ENCODE peak calls at places on chromosome 21, in ten cellular contexts. One of them, this sample, is unnamed.
A peak's percentile ranks its signal among the peaks of the same experiment; 100 is the strongest.

GRCh38 chr21:44089001-44089911 is 17.9 kb upstream of the PWP2 start:
- DNase-seq in NCI-H1092 treated with DMSO at 0.1 percent for 48 hours: no peak
- DNase-seq in central memory CD4-positive, alpha-beta T cell: peak; percentile 73
- DNase-seq in LoVo: no peak
- DNase-seq in foreskin fibroblast: no peak
- DNase-seq in CD4-positive, CD25-positive, alpha-beta regulatory T cell: peak; percentile 31
- DNase-seq in EH: no peak
- DNase-seq in HS-5: no peak
- DNase-seq in brain microvascular endothelial cell: no peak
- DNase-seq in mucosa of descending colon: peak; percentile 81
- DNase-seq in this sample: peak; percentile 12

GRCh38 chr21:38979271-38980196 is 173.8 kb downstream of the ETS2 start:
- DNase-seq in mucosa of descending colon: no peak
- DNase-seq in CD4-positive, CD25-positive, alpha-beta regulatory T cell: no peak
- DNase-seq in central memory CD4-positive, alpha-beta T cell: no peak
- DNase-seq in HS-5: no peak
- DNase-seq in brain microvascular endothelial cell: no peak
- DNase-seq in foreskin fibroblast: no peak
- DNase-seq in EH: peak; percentile 50
- DNase-seq in NCI-H1092 treated with DMSO at 0.1 percent for 48 hours: no peak
- DNase-seq in LoVo: no peak
- DNase-seq in this sample: no peak

GRCh38 chr21:41917531-41917930 is 36.3 kb downstream of the C2CD2 start:
- DNase-seq in NCI-H1092 treated with DMSO at 0.1 percent for 48 hours: no peak
- DNase-seq in LoVo: no peak
- DNase-seq in foreskin fibroblast: no peak
- DNase-seq in central memory CD4-positive, alpha-beta T cell: no peak
- DNase-seq in EH: no peak
- DNase-seq in mucosa of descending colon: no peak
- DNase-seq in HS-5: no peak
- DNase-seq in CD4-positive, CD25-positive, alpha-beta regulatory T cell: no peak
- DNase-seq in brain microvascular endothelial cell: no peak
- DNase-seq in this sample: no peak

GRCh38 chr21:43733529-43734071 is 14.7 kb downstream of the PDXK start:
- DNase-seq in brain microvascular endothelial cell: no peak
- DNase-seq in central memory CD4-positive, alpha-beta T cell: no peak
- DNase-seq in CD4-positive, CD25-positive, alpha-beta regulatory T cell: no peak
- DNase-seq in LoVo: no peak
- DNase-seq in foreskin fibroblast: peak; percentile 61
- DNase-seq in HS-5: no peak
- DNase-seq in EH: peak; percentile 57
- DNase-seq in NCI-H1092 treated with DMSO at 0.1 percent for 48 hours: no peak
- DNase-seq in mucosa of descending colon: no peak
- DNase-seq in this sample: peak; percentile 59

GRCh38 chr21:41777934-41778815 is 11.3 kb upstream of the RIPK4 start:
- DNase-seq in HS-5: peak; percentile 39
- DNase-seq in mucosa of descending colon: no peak
- DNase-seq in central memory CD4-positive, alpha-beta T cell: no peak
- DNase-seq in EH: peak; percentile 91
- DNase-seq in NCI-H1092 treated with DMSO at 0.1 percent for 48 hours: peak; percentile 57
- DNase-seq in LoVo: peak; percentile 88
- DNase-seq in CD4-positive, CD25-positive, alpha-beta regulatory T cell: no peak
- DNase-seq in foreskin fibroblast: peak; percentile 78
- DNase-seq in brain microvascular endothelial cell: peak; percentile 73
- DNase-seq in this sample: peak; percentile 90

GRCh38 chr21:43716376-43717165 is 2.4 kb upstream of the PDXK start:
- DNase-seq in mucosa of descending colon: peak; percentile 44
- DNase-seq in LoVo: no peak
- DNase-seq in NCI-H1092 treated with DMSO at 0.1 percent for 48 hours: no peak
- DNase-seq in CD4-positive, CD25-positive, alpha-beta regulatory T cell: no peak
- DNase-seq in HS-5: no peak
- DNase-seq in foreskin fibroblast: no peak
- DNase-seq in central memory CD4-positive, alpha-beta T cell: no peak
- DNase-seq in brain microvascular endothelial cell: no peak
- DNase-seq in EH: peak; percentile 70
- DNase-seq in this sample: no peak

GRCh38 chr21:29265690-29266479 is 32.8 kb upstream of the BACH1 start:
- DNase-seq in LoVo: no peak
- DNase-seq in NCI-H1092 treated with DMSO at 0.1 percent for 48 hours: no peak
- DNase-seq in foreskin fibroblast: no peak
- DNase-seq in CD4-positive, CD25-positive, alpha-beta regulatory T cell: no peak
- DNase-seq in central memory CD4-positive, alpha-beta T cell: no peak
- DNase-seq in mucosa of descending colon: no peak
- DNase-seq in HS-5: no peak
- DNase-seq in EH: peak; percentile 40
- DNase-seq in brain microvascular endothelial cell: peak; percentile 20
- DNase-seq in this sample: no peak

GRCh38 chr21:26077523-26077922 is 93.0 kb downstream of the APP start:
- DNase-seq in foreskin fibroblast: no peak
- DNase-seq in brain microvascular endothelial cell: no peak
- DNase-seq in CD4-positive, CD25-positive, alpha-beta regulatory T cell: no peak
- DNase-seq in LoVo: no peak
- DNase-seq in HS-5: no peak
- DNase-seq in NCI-H1092 treated with DMSO at 0.1 percent for 48 hours: no peak
- DNase-seq in mucosa of descending colon: no peak
- DNase-seq in central memory CD4-positive, alpha-beta T cell: no peak
- DNase-seq in EH: no peak
- DNase-seq in this sample: no peak

GRCh38 chr21:16305686-16306085 is 575.9 kb downstream of the USP25 start:
- DNase-seq in CD4-positive, CD25-positive, alpha-beta regulatory T cell: no peak
- DNase-seq in NCI-H1092 treated with DMSO at 0.1 percent for 48 hours: peak; percentile 36
- DNase-seq in brain microvascular endothelial cell: peak; percentile 18
- DNase-seq in central memory CD4-positive, alpha-beta T cell: no peak
- DNase-seq in LoVo: no peak
- DNase-seq in HS-5: no peak
- DNase-seq in mucosa of descending colon: no peak
- DNase-seq in EH: no peak
- DNase-seq in foreskin fibroblast: no peak
- DNase-seq in this sample: peak; percentile 32

GRCh38 chr21:39386899-39387298 is 38.0 kb upstream of the HMGN1 start:
- DNase-seq in foreskin fibroblast: no peak
- DNase-seq in NCI-H1092 treated with DMSO at 0.1 percent for 48 hours: no peak
- DNase-seq in EH: no peak
- DNase-seq in LoVo: no peak
- DNase-seq in CD4-positive, CD25-positive, alpha-beta regulatory T cell: no peak
- DNase-seq in mucosa of descending colon: no peak
- DNase-seq in HS-5: no peak
- DNase-seq in brain microvascular endothelial cell: no peak
- DNase-seq in central memory CD4-positive, alpha-beta T cell: no peak
- DNase-seq in this sample: no peak

GRCh38 chr21:33908760-33909159 is 6.8 kb downstream of the ATP5PO start:
- DNase-seq in brain microvascular endothelial cell: no peak
- DNase-seq in foreskin fibroblast: no peak
- DNase-seq in mucosa of descending colon: no peak
- DNase-seq in LoVo: no peak
- DNase-seq in CD4-positive, CD25-positive, alpha-beta regulatory T cell: no peak
- DNase-seq in HS-5: no peak
- DNase-seq in EH: no peak
- DNase-seq in central memory CD4-positive, alpha-beta T cell: no peak
- DNase-seq in NCI-H1092 treated with DMSO at 0.1 percent for 48 hours: no peak
- DNase-seq in this sample: no peak

GRCh38 chr21:14581902-14582457 is 35.9 kb upstream of the SAMSN1 start:
- DNase-seq in CD4-positive, CD25-positive, alpha-beta regulatory T cell: no peak
- DNase-seq in brain microvascular endothelial cell: no peak
- DNase-seq in foreskin fibroblast: no peak
- DNase-seq in central memory CD4-positive, alpha-beta T cell: peak; percentile 55
- DNase-seq in HS-5: no peak
- DNase-seq in NCI-H1092 treated with DMSO at 0.1 percent for 48 hours: no peak
- DNase-seq in mucosa of descending colon: no peak
- DNase-seq in LoVo: no peak
- DNase-seq in EH: no peak
- DNase-seq in this sample: no peak

GRCh38 chr21:15967661-15968060 is 237.9 kb downstream of the USP25 start:
- DNase-seq in central memory CD4-positive, alpha-beta T cell: no peak
- DNase-seq in foreskin fibroblast: peak; percentile 3
- DNase-seq in mucosa of descending colon: no peak
- DNase-seq in HS-5: peak; percentile 11
- DNase-seq in LoVo: peak; percentile 15
- DNase-seq in CD4-positive, CD25-positive, alpha-beta regulatory T cell: no peak
- DNase-seq in NCI-H1092 treated with DMSO at 0.1 percent for 48 hours: no peak
- DNase-seq in brain microvascular endothelial cell: peak; percentile 11
- DNase-seq in EH: peak; percentile 29
- DNase-seq in this sample: no peak

GRCh38 chr21:31444061-31444460 is 100.0 kb upstream of the TIAM1 start:
- DNase-seq in foreskin fibroblast: no peak
- DNase-seq in EH: no peak
- DNase-seq in CD4-positive, CD25-positive, alpha-beta regulatory T cell: no peak
- DNase-seq in mucosa of descending colon: no peak
- DNase-seq in brain microvascular endothelial cell: no peak
- DNase-seq in NCI-H1092 treated with DMSO at 0.1 percent for 48 hours: no peak
- DNase-seq in LoVo: no peak
- DNase-seq in HS-5: peak; percentile 22
- DNase-seq in central memory CD4-positive, alpha-beta T cell: no peak
- DNase-seq in this sample: no peak

GRCh38 chr21:31530918-31531705 is 128.4 kb upstream of the SOD1 start:
- DNase-seq in central memory CD4-positive, alpha-beta T cell: no peak
- DNase-seq in CD4-positive, CD25-positive, alpha-beta regulatory T cell: no peak
- DNase-seq in LoVo: peak; percentile 18
- DNase-seq in NCI-H1092 treated with DMSO at 0.1 percent for 48 hours: peak; percentile 99
- DNase-seq in EH: no peak
- DNase-seq in foreskin fibroblast: no peak
- DNase-seq in HS-5: no peak
- DNase-seq in mucosa of descending colon: peak; percentile 74
- DNase-seq in brain microvascular endothelial cell: no peak
- DNase-seq in this sample: peak; percentile 50

GRCh38 chr21:46226920-46227599 is 1.5 kb downstream of the LSS start:
- DNase-seq in NCI-H1092 treated with DMSO at 0.1 percent for 48 hours: no peak
- DNase-seq in HS-5: peak; percentile 31
- DNase-seq in mucosa of descending colon: no peak
- DNase-seq in foreskin fibroblast: no peak
- DNase-seq in EH: peak; percentile 31
- DNase-seq in brain microvascular endothelial cell: peak; percentile 16
- DNase-seq in CD4-positive, CD25-positive, alpha-beta regulatory T cell: no peak
- DNase-seq in LoVo: no peak
- DNase-seq in central memory CD4-positive, alpha-beta T cell: no peak
- DNase-seq in this sample: peak; percentile 40

GRCh38 chr21:14614287-14614686 is 68.2 kb upstream of the SAMSN1 start:
- DNase-seq in HS-5: no peak
- DNase-seq in brain microvascular endothelial cell: no peak
- DNase-seq in central memory CD4-positive, alpha-beta T cell: no peak
- DNase-seq in mucosa of descending colon: no peak
- DNase-seq in LoVo: no peak
- DNase-seq in foreskin fibroblast: no peak
- DNase-seq in NCI-H1092 treated with DMSO at 0.1 percent for 48 hours: no peak
- DNase-seq in CD4-positive, CD25-positive, alpha-beta regulatory T cell: no peak
- DNase-seq in EH: no peak
- DNase-seq in this sample: no peak

GRCh38 chr21:45226540-45227326 is 61.0 kb downstream of the POFUT2 start:
- DNase-seq in EH: peak; percentile 43
- DNase-seq in brain microvascular endothelial cell: no peak
- DNase-seq in HS-5: peak; percentile 9
- DNase-seq in mucosa of descending colon: no peak
- DNase-seq in central memory CD4-positive, alpha-beta T cell: peak; percentile 29
- DNase-seq in NCI-H1092 treated with DMSO at 0.1 percent for 48 hours: no peak
- DNase-seq in LoVo: no peak
- DNase-seq in foreskin fibroblast: no peak
- DNase-seq in CD4-positive, CD25-positive, alpha-beta regulatory T cell: no peak
- DNase-seq in this sample: no peak

This sample was measured in testis.